ENCODE peak calls at places on chromosomes 13 and 19, in nine cellular contexts. Q is HCT116, T is epithelial cell of esophagus, M is fibroblast of the aortic adventitia, E is PC-3, J is tibial nerve, G is choroid plexus epithelial cell, F is uterus, W is tibial artery. X is an unnamed sample.

GRCh38 chr13:109156181-109156935 is 526.9 kb downstream of the MYO16 start:
- DNase-seq in Q (no peak), T (peak; percentile 85), M (peak; percentile 92), E (peak; percentile 88), J (no peak), G (peak; percentile 86), F (no peak), W (peak; percentile 70), X (no peak)

GRCh38 chr13:49370390-49370789 is 73.5 kb downstream of the CAB39L start:
- DNase-seq in Q (no peak), T (no peak), M (no peak), E (no peak), J (no peak), G (no peak), F (no peak), W (no peak), X (no peak)

GRCh38 chr13:100138859-100139491 is 50.1 kb downstream of the PCCA start:
- DNase-seq in Q (no peak), T (no peak), M (no peak), E (no peak), J (no peak), G (peak; percentile 44), F (no peak), W (no peak), X (no peak)

GRCh38 chr13:40776232-40776631 is 5.2 kb upstream of the MRPS31 start:
- DNase-seq in Q (no peak), T (no peak), M (no peak), E (no peak), J (no peak), G (no peak), F (no peak), W (no peak), X (no peak)

GRCh38 chr19:36182612-36183454 is 30.6 kb upstream of the COX7A1 start:
- DNase-seq in Q (peak; percentile 45), T (peak; percentile 56), M (no peak), E (peak; percentile 12), J (no peak), G (peak; percentile 48), F (no peak), W (no peak), X (no peak)

GRCh38 chr13:52852444-52852843 is 4.0 kb upstream of the PCDH8 start:
- DNase-seq in Q (no peak), T (no peak), M (no peak), E (no peak), J (no peak), G (no peak), F (no peak), W (no peak), X (no peak)

GRCh38 chr13:28655566-28655965 is 3.4 kb upstream of the POMP start:
- DNase-seq in Q (no peak), T (peak; percentile 67), M (peak; percentile 66), E (no peak), J (no peak), G (peak; percentile 69), F (no peak), W (no peak), X (no peak)

GRCh38 chr19:58409010-58409790 is 751 bp downstream of the ZNF584 start:
- DNase-seq in Q (no peak), T (peak; percentile 38), M (peak; percentile 27), E (peak; percentile 56), J (no peak), G (peak; percentile 33), F (no peak), W (peak; percentile 62), X (no peak)

GRCh38 chr19:55024111-55024510 is 14.0 kb downstream of the GP6 start:
- DNase-seq in Q (no peak), T (no peak), M (no peak), E (no peak), J (no peak), G (no peak), F (no peak), W (no peak), X (no peak)

GRCh38 chr19:328025-328505 is 16.5 kb downstream of the MIER2 start:
- DNase-seq in Q (peak; percentile 6), T (no peak), M (no peak), E (no peak), J (no peak), G (peak; percentile 20), F (no peak), W (no peak), X (no peak)

GRCh38 chr19:17616961-17617806 is 61.7 kb downstream of the COLGALT1 start:
- DNase-seq in Q (peak; percentile 51), T (peak; percentile 63), M (no peak), E (no peak), J (no peak), G (no peak), F (no peak), W (no peak), X (peak; percentile 40)

GRCh38 chr19:52923782-52924593 is 760 bp upstream of the ZNF888 start:
- DNase-seq in Q (no peak), T (peak; percentile 44), M (peak; percentile 70), E (peak; percentile 59), J (no peak), G (peak; percentile 19), F (peak; percentile 38), W (peak; percentile 81), X (no peak)

GRCh38 chr13:98821372-98822237 is 69.1 kb upstream of the SLC15A1 start:
- DNase-seq in Q (no peak), T (no peak), M (peak; percentile 94), E (no peak), J (no peak), G (peak; percentile 45), F (peak; percentile 46), W (no peak), X (no peak)

DNA sequence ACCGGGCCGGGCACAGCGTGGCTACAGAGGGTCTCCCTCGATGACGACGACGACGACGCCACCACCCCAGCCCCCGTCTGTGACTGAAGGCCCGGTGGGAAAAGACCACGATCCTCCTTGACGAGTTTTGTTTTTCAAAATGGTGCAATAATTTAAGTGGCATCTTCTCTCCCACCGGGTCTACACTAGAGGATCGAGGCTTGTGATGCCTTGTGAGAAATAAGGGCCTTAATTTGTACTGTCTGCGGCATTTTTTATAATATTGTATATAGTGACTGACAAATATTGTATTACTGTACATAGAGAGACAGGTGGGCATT is 2.5 kb downstream of the KLF2 start:
- DNase-seq in Q (no peak), T (no peak), M (peak; percentile 22), E (no peak), J (no peak), G (no peak), F (no peak), W (no peak), X (no peak)
- H3K4me3 ChIP-seq in Q (no peak overlapping the region), T (no peak overlapping the region), M (peak overlapping the region; percentile 87), E (no peak overlapping the region), J (peak overlapping the region; percentile 66), G (peak overlapping the region; percentile 70), F (peak overlapping the region; percentile 98), W (peak overlapping the region; percentile 96), X (no peak overlapping the region)

GRCh38 chr13:34152996-34153395 is 335.0 kb downstream of the RFC3 start:
- DNase-seq in Q (no peak), T (peak; percentile 62), M (no peak), E (no peak), J (no peak), G (no peak), F (no peak), W (no peak), X (no peak)
- H3K4me3 ChIP-seq in Q (no peak overlapping the region), T (no peak overlapping the region), M (no peak overlapping the region), E (no peak overlapping the region), J (no peak overlapping the region), G (no peak overlapping the region), F (no peak overlapping the region), W (no peak overlapping the region), X (no peak overlapping the region)

GRCh38 chr13:93413972-93414717 is 187.5 kb downstream of the GPC6 start:
- DNase-seq in Q (no peak), T (no peak), M (peak; percentile 61), E (no peak), J (no peak), G (peak; percentile 34), F (no peak), W (no peak), X (no peak)
- H3K4me3 ChIP-seq in Q (no peak overlapping the region), T (no peak overlapping the region), M (peak overlapping the region; percentile 6), E (no peak overlapping the region), J (no peak overlapping the region), G (peak overlapping the region; percentile 14), F (no peak overlapping the region), W (no peak overlapping the region), X (no peak overlapping the region)

GRCh38 chr19:12800344-12800732 is 1.3 kb downstream of the PRDX2 start:
- DNase-seq in Q (no peak), T (no peak), M (no peak), E (no peak), J (no peak), G (no peak), F (no peak), W (no peak), X (no peak)
- H3K4me3 ChIP-seq in Q (peak overlapping the region; percentile 93), T (peak overlapping the region; percentile 98), M (no peak overlapping the region), E (peak overlapping the region; percentile 81), J (no peak overlapping the region), G (peak overlapping the region; percentile 89), F (no peak overlapping the region), W (peak overlapping the region; percentile 65), X (peak overlapping the region; percentile 82)

GRCh38 chr19:48479686-48480085 is 10.5 kb downstream of the CYTH2 start:
- DNase-seq in Q (no peak), T (no peak), M (no peak), E (no peak), J (no peak), G (no peak), F (no peak), W (no peak), X (no peak)
- H3K4me3 ChIP-seq in Q (no peak overlapping the region), T (no peak overlapping the region), M (no peak overlapping the region), E (no peak overlapping the region), J (no peak overlapping the region), G (no peak overlapping the region), F (no peak overlapping the region), W (peak overlapping the region; percentile 78), X (no peak overlapping the region)

X was measured in epithelial cell of proximal tubule.